ENCODE peak calls at places on chromosomes 11 and 22, in six cellular contexts. One of them, this sample, is unnamed.

GRCh38 chr11:119166368-119167076 is 2.0 kb upstream of the NLRX1 start:
- DNase-seq in hepatocyte: no peak
- DNase-seq in GM23338: no peak
- DNase-seq in PC-3: peak
- DNase-seq in SK-N-SH: no peak
- DNase-seq in MM.1S: no peak
- DNase-seq in this sample: no peak

GRCh38 chr11:70016666-70017347 is 61.3 kb upstream of the ANO1 start:
- DNase-seq in hepatocyte: no peak
- DNase-seq in GM23338: no peak
- DNase-seq in PC-3: peak
- DNase-seq in SK-N-SH: no peak
- DNase-seq in MM.1S: peak
- DNase-seq in this sample: no peak

GRCh38 chr11:110147965-110148709 is 54.9 kb downstream of the ZC3H12C start:
- DNase-seq in hepatocyte: no peak
- DNase-seq in GM23338: no peak
- DNase-seq in PC-3: peak
- DNase-seq in SK-N-SH: no peak
- DNase-seq in MM.1S: no peak
- DNase-seq in this sample: no peak

GRCh38 chr22:29434288-29434687 is 4.1 kb upstream of the RFPL1 start:
- DNase-seq in hepatocyte: no peak
- DNase-seq in GM23338: no peak
- DNase-seq in PC-3: no peak
- DNase-seq in SK-N-SH: no peak
- DNase-seq in MM.1S: no peak
- DNase-seq in this sample: no peak

GRCh38 chr11:16000065-16000464 is 356.3 kb downstream of the SOX6 start:
- DNase-seq in hepatocyte: no peak
- DNase-seq in GM23338: no peak
- DNase-seq in PC-3: no peak
- DNase-seq in SK-N-SH: no peak
- DNase-seq in MM.1S: no peak
- DNase-seq in this sample: no peak

GRCh38 chr11:124402326-124402922 is 3.6 kb upstream of the OR8B3 start:
- DNase-seq in hepatocyte: peak
- DNase-seq in GM23338: peak
- DNase-seq in PC-3: peak
- DNase-seq in SK-N-SH: peak
- DNase-seq in MM.1S: peak
- DNase-seq in this sample: peak

GRCh38 chr11:9123595-9124304 is 32.4 kb upstream of the SCUBE2 start:
- DNase-seq in hepatocyte: no peak
- DNase-seq in GM23338: no peak
- DNase-seq in PC-3: no peak
- DNase-seq in SK-N-SH: no peak
- DNase-seq in MM.1S: no peak
- DNase-seq in this sample: no peak

GRCh38 chr11:27497284-27497866 is 9.2 kb downstream of the LIN7C start:
- DNase-seq in hepatocyte: peak
- DNase-seq in GM23338: peak
- DNase-seq in PC-3: peak
- DNase-seq in SK-N-SH: peak
- DNase-seq in MM.1S: peak
- DNase-seq in this sample: peak

GRCh38 chr22:46462726-46463371 is 74.6 kb downstream of the CELSR1 start:
- DNase-seq in hepatocyte: peak
- DNase-seq in GM23338: no peak
- DNase-seq in PC-3: peak
- DNase-seq in SK-N-SH: no peak
- DNase-seq in MM.1S: no peak
- DNase-seq in this sample: no peak

GRCh38 chr11:96303067-96303466 is 39.9 kb downstream of the MAML2 start:
- DNase-seq in hepatocyte: peak
- DNase-seq in GM23338: no peak
- DNase-seq in PC-3: peak
- DNase-seq in SK-N-SH: no peak
- DNase-seq in MM.1S: no peak
- DNase-seq in this sample: no peak

GRCh38 chr11:13135385-13136271 is 126.5 kb downstream of the RASSF10 start:
- DNase-seq in hepatocyte: no peak
- DNase-seq in GM23338: peak
- DNase-seq in PC-3: no peak
- DNase-seq in SK-N-SH: no peak
- DNase-seq in MM.1S: no peak
- DNase-seq in this sample: no peak

DNA sequence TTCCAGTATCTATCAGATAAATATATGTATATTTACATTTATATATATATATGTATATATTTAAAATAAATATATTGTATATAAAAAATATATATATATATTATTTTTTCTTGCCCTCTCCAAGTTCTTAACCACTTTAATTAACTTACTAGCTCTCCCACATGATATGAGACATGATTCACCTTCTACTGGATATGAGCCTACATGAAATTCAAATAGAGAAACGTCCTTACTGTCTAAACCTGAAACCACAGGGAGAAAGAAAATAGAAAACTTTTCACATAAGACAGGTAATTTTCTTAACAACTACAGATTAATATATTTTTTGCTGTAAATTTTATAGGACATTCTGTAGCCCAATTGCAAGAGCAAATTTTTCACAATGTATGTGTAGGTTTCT is 391.6 kb downstream of the ETS1 start:
- DNase-seq in hepatocyte: no peak
- DNase-seq in GM23338: no peak
- DNase-seq in PC-3: no peak
- DNase-seq in SK-N-SH: no peak
- DNase-seq in MM.1S: no peak
- DNase-seq in this sample: no peak
- TF ChIP-seq CTCF in hepatocyte: no peak
- TF ChIP-seq CTCF in GM23338: no peak
- TF ChIP-seq CTCF in PC-3: no peak
- TF ChIP-seq CTCF in SK-N-SH: no peak
- TF ChIP-seq CTCF in MM.1S: no peak
- TF ChIP-seq CTCF in this sample: no peak

GRCh38 chr11:102680945-102681344 is 24.6 kb downstream of the MMP27 start:
- DNase-seq in hepatocyte: no peak
- DNase-seq in GM23338: no peak
- DNase-seq in PC-3: no peak
- DNase-seq in SK-N-SH: no peak
- DNase-seq in MM.1S: no peak
- DNase-seq in this sample: no peak
- TF ChIP-seq EZH2phosphoT487 in hepatocyte: no peak
- TF ChIP-seq EZH2phosphoT487 in GM23338: no peak
- TF ChIP-seq EZH2phosphoT487 in PC-3: no peak
- TF ChIP-seq EZH2phosphoT487 in SK-N-SH: no peak
- TF ChIP-seq EZH2phosphoT487 in MM.1S: no peak
- TF ChIP-seq EZH2phosphoT487 in this sample: no peak

GRCh38 chr11:72548481-72548880 is 114.2 kb upstream of the CLPB start:
- DNase-seq in hepatocyte: no peak
- DNase-seq in GM23338: no peak
- DNase-seq in PC-3: no peak
- DNase-seq in SK-N-SH: no peak
- DNase-seq in MM.1S: no peak
- DNase-seq in this sample: no peak

GRCh38 chr11:72551571-72551970 is 117.2 kb upstream of the CLPB start:
- DNase-seq in hepatocyte: no peak
- DNase-seq in GM23338: no peak
- DNase-seq in PC-3: no peak
- DNase-seq in SK-N-SH: no peak
- DNase-seq in MM.1S: no peak
- DNase-seq in this sample: no peak

GRCh38 chr11:72552399-72552910 is 118.1 kb upstream of the CLPB start:
- DNase-seq in hepatocyte: no peak
- DNase-seq in GM23338: no peak
- DNase-seq in PC-3: no peak
- DNase-seq in SK-N-SH: no peak
- DNase-seq in MM.1S: no peak
- DNase-seq in this sample: no peak

GRCh38 chr11:72556433-72556832 is 117.8 kb downstream of the PDE2A start:
- DNase-seq in hepatocyte: no peak
- DNase-seq in GM23338: no peak
- DNase-seq in PC-3: no peak
- DNase-seq in SK-N-SH: no peak
- DNase-seq in MM.1S: no peak
- DNase-seq in this sample: no peak

DNA sequence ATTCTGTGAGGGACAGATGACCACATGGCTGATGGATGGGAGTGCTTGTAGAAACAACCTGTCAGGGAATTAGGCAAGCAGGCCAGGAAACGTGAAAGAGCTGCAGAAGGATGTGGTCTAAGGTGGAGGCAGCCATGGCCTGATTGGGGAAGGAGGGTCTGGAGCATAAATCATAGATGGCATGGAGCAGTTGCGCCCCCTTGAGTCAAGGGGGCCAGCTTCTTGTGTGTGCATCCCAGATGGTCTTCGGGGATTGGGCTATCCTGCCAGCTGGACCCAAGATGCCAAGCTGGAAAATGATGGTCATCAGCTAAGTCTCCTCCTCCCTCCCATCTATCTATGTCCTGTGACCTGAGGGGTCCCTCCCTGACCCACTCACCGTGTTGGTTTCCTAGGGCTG is 119.4 kb upstream of the CLPB start:
- DNase-seq in hepatocyte: no peak
- DNase-seq in GM23338: peak
- DNase-seq in PC-3: no peak
- DNase-seq in SK-N-SH: no peak
- DNase-seq in MM.1S: no peak
- DNase-seq in this sample: peak
- TF ChIP-seq CTCF in hepatocyte: peak
- TF ChIP-seq CTCF in GM23338: peak
- TF ChIP-seq CTCF in PC-3: peak
- TF ChIP-seq CTCF in SK-N-SH: no peak
- TF ChIP-seq CTCF in MM.1S: peak
- TF ChIP-seq CTCF in this sample: peak

GRCh38 chr22:42673898-42674390 is 24.8 kb upstream of the CYB5R3 start:
- DNase-seq in hepatocyte: no peak
- DNase-seq in GM23338: peak
- DNase-seq in PC-3: no peak
- DNase-seq in SK-N-SH: no peak
- DNase-seq in MM.1S: no peak
- DNase-seq in this sample: no peak
- TF ChIP-seq EZH2phosphoT487 in hepatocyte: no peak
- TF ChIP-seq EZH2phosphoT487 in GM23338: no peak
- TF ChIP-seq EZH2phosphoT487 in PC-3: no peak
- TF ChIP-seq EZH2phosphoT487 in SK-N-SH: no peak
- TF ChIP-seq EZH2phosphoT487 in MM.1S: no peak
- TF ChIP-seq EZH2phosphoT487 in this sample: no peak

This sample was measured in OCI-LY7.